ENCODE peak calls at places on chromosomes 4 and X, in five cellular contexts. N is stimulated activated effector memory CD8-positive, alpha-beta T cell treated with anti-CD3 and anti-CD28 coated beads, Interleukin-12 subunit alpha, Interleukin-12 subunit beta, amount 100 ng/mL, for 72 hours; B is CD8-positive, alpha-beta T cell; H is central memory CD4-positive, alpha-beta T cell; D is left lung. J is an unnamed sample.

GRCh38 chr4:110950721-110951120 is 327.8 kb upstream of the PITX2 start:
- DNase-seq in H (no peak), D (no peak), B (no peak), N (no peak), J (no peak)

GRCh38 chr4:82043809-82044137 is 330.0 kb downstream of the HNRNPD start:
- DNase-seq in H (no peak), B (no peak), D (no peak), N (no peak), J (no peak)

GRCh38 chr4:152165146-152165545 is 370.7 kb downstream of the FBXW7 start:
- DNase-seq in D (no peak), B (no peak), N (no peak), H (no peak), J (no peak)

GRCh38 chr4:15489551-15489950 is 19.9 kb downstream of the CC2D2A start:
- DNase-seq in H (no peak), N (no peak), D (no peak), B (no peak), J (no peak)

GRCh38 chrX:83819304-83819703 is 41.6 kb upstream of the CYLC1 start:
- DNase-seq in H (no peak), B (no peak), D (no peak), N (no peak), J (no peak)

GRCh38 chr4:875818-876423 is 50.0 kb upstream of the CPLX1 start:
- DNase-seq in D (no peak), H (no peak), B (peak; percentile 12), N (no peak), J (no peak)

GRCh38 chr4:4825431-4825830 is 34.0 kb upstream of the MSX1 start:
- DNase-seq in D (no peak), B (no peak), N (no peak), H (no peak), J (no peak)

GRCh38 chrX:86806786-86807185 is 658.5 kb downstream of the DACH2 start:
- DNase-seq in B (no peak), N (no peak), D (no peak), H (no peak), J (no peak)

GRCh38 chrX:155956099-155956498 is 41.4 kb upstream of the IL9R start:
- DNase-seq in B (no peak), D (no peak), H (no peak), N (no peak), J (no peak)